ENCODE peak calls at places on chromosomes 3 and 15, in nine cellular contexts. B is GM12878, J is NB4, T is lower lobe of right lung, I is RWPE1, H is HFFc6, W is Peyer's patch, O is IMR-90, D is cardiac muscle cell. Q is an unnamed sample.
A peak's percentile ranks its signal among the peaks of the same experiment; 100 is the strongest.

GRCh38 chr3:113751145-113751544 is 4.3 kb downstream of the ATP6V1A start:
- DNase-seq in H (no peak), I (no peak), T (no peak), W (no peak), D (no peak), B (no peak), J (no peak), O (no peak), Q (no peak)

GRCh38 chr3:177126015-177126773 is 71.1 kb downstream of the TBL1XR1 start:
- DNase-seq in I (peak; percentile 17), B (no peak), D (no peak), H (peak; percentile 57), O (peak; percentile 90), J (no peak), T (no peak), W (no peak), Q (no peak)

GRCh38 chr3:38834717-38835116 is 18.7 kb upstream of the SCN10A start:
- DNase-seq in D (no peak), J (no peak), H (no peak), W (no peak), B (no peak), T (no peak), O (no peak), I (no peak), Q (no peak)

GRCh38 chr3:141370065-141370533 is 1.8 kb downstream of the ZBTB38 start:
- DNase-seq in T (no peak), D (peak; percentile 89), B (peak; percentile 96), I (peak; percentile 69), J (peak; percentile 86), W (peak; percentile 75), O (peak; percentile 90), H (peak; percentile 73), Q (no peak)

GRCh38 chr3:176988795-176989194 is 208.5 kb downstream of the TBL1XR1 start:
- DNase-seq in J (no peak), W (no peak), D (no peak), T (no peak), O (no peak), H (no peak), B (no peak), I (no peak), Q (no peak)

GRCh38 chr3:13881536-13882410 is 1.9 kb upstream of the WNT7A start:
- DNase-seq in O (no peak), T (no peak), D (no peak), W (no peak), B (no peak), I (no peak), H (no peak), J (no peak), Q (no peak)

GRCh38 chr3:23402728-23403505 is 199.8 kb downstream of the UBE2E2 start:
- DNase-seq in W (no peak), I (no peak), B (no peak), H (no peak), J (no peak), O (no peak), T (no peak), D (no peak), Q (no peak)

GRCh38 chr15:36753173-36753572 is 173.7 kb downstream of the CDIN1 start:
- DNase-seq in W (no peak), B (no peak), J (no peak), H (no peak), O (no peak), D (no peak), T (no peak), I (no peak), Q (no peak)

DNA sequence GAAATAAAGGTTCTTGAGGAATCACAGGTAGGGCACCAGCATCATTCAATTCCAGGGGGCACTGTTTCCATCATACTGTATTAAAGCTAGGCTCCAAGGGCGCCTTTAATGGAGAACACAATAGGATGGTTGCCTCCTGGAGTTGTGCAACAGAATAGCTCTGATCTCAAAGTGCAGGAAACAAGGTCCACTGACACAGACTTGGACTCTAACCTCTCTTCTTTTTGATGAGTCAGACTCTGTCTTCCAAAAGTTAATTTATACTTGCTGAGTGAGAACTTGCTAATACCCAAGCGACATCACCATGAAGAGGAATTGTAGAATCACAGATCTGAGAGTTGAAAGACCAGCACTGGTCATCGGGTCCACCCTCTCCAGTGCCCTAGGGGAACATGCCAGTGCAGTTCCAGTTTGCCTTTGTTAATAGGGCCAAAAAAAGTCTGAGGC is 94.4 kb upstream of the PHLDB2 start:
- DNase-seq in J (no peak), T (no peak), W (no peak), D (no peak), I (no peak), O (peak; percentile 59), H (peak; percentile 49), B (no peak), Q (no peak)
- TF ChIP-seq CTCF in J (no peak), T (peak; percentile 10), W (no peak), D (no peak), I (no peak), O (peak; percentile 21), H (peak; percentile 62), B (no peak), Q (no peak)

DNA sequence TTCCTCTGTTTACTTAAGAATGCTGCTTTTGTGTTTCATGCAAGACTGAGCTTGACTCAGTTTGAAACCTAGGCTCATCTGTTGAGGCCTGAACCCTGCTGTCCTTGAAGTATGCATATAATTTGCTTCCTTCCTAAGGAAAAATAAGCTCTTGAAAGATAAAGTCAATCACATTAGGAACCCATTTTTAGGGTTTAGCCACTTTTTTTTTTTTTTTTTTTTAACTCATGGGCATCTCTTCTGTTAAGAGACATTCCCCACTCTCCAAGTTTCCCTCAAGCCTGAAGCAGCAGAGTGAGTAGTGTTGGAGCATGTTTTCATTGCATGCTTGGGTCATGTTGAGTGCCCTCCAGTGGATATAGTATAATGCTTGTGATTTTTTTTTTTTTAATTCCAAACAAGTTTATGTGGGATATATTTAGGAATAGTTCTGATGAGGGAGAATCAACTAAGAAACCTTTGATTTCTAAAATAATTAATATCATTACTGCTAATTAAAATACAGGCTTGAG is 3.6 kb downstream of the CTNNB1 start:
- DNase-seq in I (peak; percentile 26), O (peak; percentile 61), D (peak; percentile 61), J (peak; percentile 40), T (no peak), W (no peak), H (peak; percentile 44), B (no peak), Q (no peak)
- TF ChIP-seq CTCF in I (peak; percentile 61), O (peak; percentile 39), D (peak; percentile 51), J (peak; percentile 25), T (peak; percentile 37), W (peak; percentile 49), H (peak; percentile 69), B (no peak), Q (no peak)

GRCh38 chr3:188830955-188831354 is 340.8 kb upstream of the TPRG1 start:
- DNase-seq in D (no peak), J (peak; percentile 20), W (no peak), I (no peak), H (peak; percentile 3), T (no peak), O (no peak), B (no peak), Q (no peak)
- TF ChIP-seq CTCF in D (peak; percentile 39), J (peak; percentile 40), W (peak; percentile 22), I (no peak), H (peak; percentile 70), T (peak; percentile 23), O (peak; percentile 30), B (peak; percentile 6), Q (peak; percentile 20)

GRCh38 chr15:58934114-58934447 is 602 bp upstream of the SLTM start:
- DNase-seq in H (no peak), W (no peak), B (no peak), O (no peak), D (no peak), I (no peak), J (no peak), T (no peak), Q (no peak)
- TF ChIP-seq CTCF in H (peak; percentile 7), W (no peak), B (no peak), O (no peak), D (no peak), I (no peak), J (no peak), T (no peak), Q (no peak)

GRCh38 chr15:25785643-25786029 is 77.5 kb downstream of the ATP10A start:
- DNase-seq in I (no peak), J (no peak), H (no peak), O (no peak), D (no peak), B (no peak), T (no peak), W (no peak), Q (no peak)
- TF ChIP-seq CTCF in I (no peak), J (no peak), H (peak; percentile 60), O (peak; percentile 16), D (no peak), B (no peak), T (no peak), W (no peak), Q (no peak)

DNA sequence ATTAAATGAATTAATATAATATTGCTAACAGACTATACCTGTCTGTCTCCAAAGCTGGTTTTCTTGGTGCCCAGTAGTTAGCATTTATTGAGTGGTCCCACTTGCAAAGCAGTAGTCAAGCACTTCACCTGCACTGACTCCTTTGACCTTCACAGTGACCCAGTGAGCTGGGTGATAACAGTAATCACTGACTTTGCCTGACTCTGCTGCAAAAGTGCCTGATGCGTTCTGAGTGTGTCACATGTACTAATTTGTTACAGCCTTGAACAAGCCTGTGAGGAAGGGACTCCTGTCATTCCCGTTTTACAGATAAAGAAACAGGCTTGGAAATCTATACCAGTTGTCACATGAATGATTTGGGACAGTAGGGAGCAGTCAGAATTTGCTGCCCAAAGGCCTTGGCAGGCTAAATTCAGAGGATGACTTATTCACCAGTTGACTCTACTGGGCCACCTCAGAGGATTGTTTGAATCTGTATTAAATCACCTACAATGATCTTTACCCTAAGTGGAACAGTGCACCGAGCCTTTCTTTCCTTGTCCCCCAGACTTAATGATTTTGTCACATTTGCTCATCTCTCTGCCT is 116.6 kb upstream of the PLXNA1 start:
- DNase-seq in D (peak; percentile 37), T (no peak), J (no peak), H (no peak), W (no peak), B (no peak), O (no peak), I (no peak), Q (no peak)
- TF ChIP-seq CTCF in D (no peak), T (no peak), J (no peak), H (no peak), W (no peak), B (no peak), O (no peak), I (no peak), Q (no peak)

DNA sequence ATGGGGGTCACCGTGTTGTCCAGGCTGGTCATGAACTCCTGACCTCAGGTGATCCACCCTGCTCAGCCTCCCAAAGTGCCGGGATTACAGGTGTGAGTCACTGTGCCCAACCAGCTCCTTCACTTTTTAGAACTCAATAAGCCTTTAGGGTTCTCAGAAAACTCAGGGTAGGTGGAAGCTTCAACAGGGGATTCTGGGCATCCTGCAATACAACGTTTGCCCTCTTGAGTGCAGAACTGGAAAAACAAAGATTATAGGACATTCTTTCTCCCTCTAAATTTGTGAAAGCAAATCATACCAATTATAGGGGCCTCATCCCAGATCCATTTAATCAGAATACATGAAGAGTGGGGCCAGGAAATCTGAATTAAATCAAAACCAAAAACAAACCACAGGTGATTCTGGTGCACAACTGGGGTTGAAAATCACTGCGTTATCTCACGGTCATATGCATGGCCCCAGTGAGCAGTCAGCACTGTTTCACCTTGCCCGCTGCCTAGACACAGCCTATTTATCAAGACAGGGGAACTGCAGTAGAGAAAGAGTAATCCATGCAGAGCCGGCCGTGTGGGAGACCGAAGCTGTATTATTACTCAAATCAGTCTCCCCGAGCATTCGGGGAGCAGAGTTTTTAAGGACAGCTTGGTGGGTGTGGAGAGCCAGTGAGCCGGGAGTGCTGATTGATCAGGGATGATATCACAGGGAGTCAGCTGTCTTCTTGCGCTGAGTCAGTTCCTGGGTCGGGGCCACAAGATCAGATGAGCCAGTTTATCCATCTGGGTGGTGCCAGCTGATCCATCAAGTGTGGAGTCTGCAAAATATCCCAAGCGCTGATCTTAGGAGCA is 58.4 kb downstream of the TMEM44 start:
- DNase-seq in T (no peak), I (peak; percentile 46), O (peak; percentile 83), J (no peak), W (no peak), B (no peak), D (no peak), H (peak; percentile 80), Q (no peak)
- TF ChIP-seq CTCF in T (no peak), I (no peak), O (peak; percentile 31), J (no peak), W (no peak), B (peak; percentile 10), D (peak; percentile 35), H (peak; percentile 73), Q (peak; percentile 14)